ENCODE peak calls at places on chromosomes 11 and 22, in eight cellular contexts. One of them, this sample, is unnamed.

GRCh38 chr22:38327396-38327795 is 10.2 kb upstream of the CSNK1E start:
- DNase-seq in IMR-90: no peak
- DNase-seq in SW 1271: no peak
- DNase-seq in NCI-H748 treated with DMSO at 0.1 percent for 48 hours: no peak
- DNase-seq in A549: no peak
- DNase-seq in NCI-H1092 treated with DMSO at 0.1 percent for 48 hours: no peak
- DNase-seq in SJSA1: no peak
- DNase-seq in activated gamma-delta T cell treated with Interleukin-2 at 50 U/mL for 16 hours: no peak
- DNase-seq in this sample: no peak

GRCh38 chr22:50530857-50531545 is 1.2 kb upstream of the TYMP start:
- DNase-seq in IMR-90: peak; percentile 63
- DNase-seq in SW 1271: peak; percentile 33
- DNase-seq in NCI-H748 treated with DMSO at 0.1 percent for 48 hours: peak; percentile 59
- DNase-seq in A549: peak; percentile 91
- DNase-seq in NCI-H1092 treated with DMSO at 0.1 percent for 48 hours: no peak
- DNase-seq in SJSA1: peak; percentile 36
- DNase-seq in activated gamma-delta T cell treated with Interleukin-2 at 50 U/mL for 16 hours: peak; percentile 65
- DNase-seq in this sample: peak; percentile 83

GRCh38 chr22:41382098-41382578 is 396 bp downstream of the TEF start:
- DNase-seq in IMR-90: no peak
- DNase-seq in SW 1271: no peak
- DNase-seq in NCI-H748 treated with DMSO at 0.1 percent for 48 hours: peak; percentile 35
- DNase-seq in A549: peak; percentile 29
- DNase-seq in NCI-H1092 treated with DMSO at 0.1 percent for 48 hours: no peak
- DNase-seq in SJSA1: no peak
- DNase-seq in activated gamma-delta T cell treated with Interleukin-2 at 50 U/mL for 16 hours: peak; percentile 48
- DNase-seq in this sample: peak; percentile 63

GRCh38 chr11:19243601-19244000 is 2.9 kb upstream of the E2F8 start:
- DNase-seq in IMR-90: no peak
- DNase-seq in SW 1271: no peak
- DNase-seq in NCI-H748 treated with DMSO at 0.1 percent for 48 hours: no peak
- DNase-seq in A549: no peak
- DNase-seq in NCI-H1092 treated with DMSO at 0.1 percent for 48 hours: no peak
- DNase-seq in SJSA1: no peak
- DNase-seq in activated gamma-delta T cell treated with Interleukin-2 at 50 U/mL for 16 hours: no peak
- DNase-seq in this sample: no peak

GRCh38 chr11:106794058-106794457 is 224.2 kb downstream of the GUCY1A2 start:
- DNase-seq in IMR-90: no peak
- DNase-seq in SW 1271: no peak
- DNase-seq in NCI-H748 treated with DMSO at 0.1 percent for 48 hours: no peak
- DNase-seq in A549: no peak
- DNase-seq in NCI-H1092 treated with DMSO at 0.1 percent for 48 hours: no peak
- DNase-seq in SJSA1: no peak
- DNase-seq in activated gamma-delta T cell treated with Interleukin-2 at 50 U/mL for 16 hours: no peak
- DNase-seq in this sample: no peak

GRCh38 chr11:72783144-72783910 is 10.5 kb downstream of the STARD10 start:
- DNase-seq in IMR-90: no peak
- DNase-seq in SW 1271: no peak
- DNase-seq in NCI-H748 treated with DMSO at 0.1 percent for 48 hours: no peak
- DNase-seq in A549: no peak
- DNase-seq in NCI-H1092 treated with DMSO at 0.1 percent for 48 hours: no peak
- DNase-seq in SJSA1: no peak
- DNase-seq in activated gamma-delta T cell treated with Interleukin-2 at 50 U/mL for 16 hours: no peak
- DNase-seq in this sample: no peak

GRCh38 chr11:44538375-44539054 is 26.9 kb upstream of the CD82 start:
- DNase-seq in IMR-90: peak; percentile 56
- DNase-seq in SW 1271: no peak
- DNase-seq in NCI-H748 treated with DMSO at 0.1 percent for 48 hours: peak; percentile 61
- DNase-seq in A549: peak; percentile 69
- DNase-seq in NCI-H1092 treated with DMSO at 0.1 percent for 48 hours: peak; percentile 73
- DNase-seq in SJSA1: peak; percentile 79
- DNase-seq in activated gamma-delta T cell treated with Interleukin-2 at 50 U/mL for 16 hours: peak; percentile 66
- DNase-seq in this sample: peak; percentile 68

GRCh38 chr22:49400136-49400865 is 427.4 kb downstream of the BRD1 start:
- DNase-seq in IMR-90: no peak
- DNase-seq in SW 1271: no peak
- DNase-seq in NCI-H748 treated with DMSO at 0.1 percent for 48 hours: no peak
- DNase-seq in A549: no peak
- DNase-seq in NCI-H1092 treated with DMSO at 0.1 percent for 48 hours: no peak
- DNase-seq in SJSA1: no peak
- DNase-seq in activated gamma-delta T cell treated with Interleukin-2 at 50 U/mL for 16 hours: no peak
- DNase-seq in this sample: no peak

GRCh38 chr11:73530109-73530508 is 67.8 kb downstream of the FAM168A start:
- DNase-seq in IMR-90: no peak
- DNase-seq in SW 1271: no peak
- DNase-seq in NCI-H748 treated with DMSO at 0.1 percent for 48 hours: no peak
- DNase-seq in A549: peak; percentile 29
- DNase-seq in NCI-H1092 treated with DMSO at 0.1 percent for 48 hours: no peak
- DNase-seq in SJSA1: no peak
- DNase-seq in activated gamma-delta T cell treated with Interleukin-2 at 50 U/mL for 16 hours: no peak
- DNase-seq in this sample: no peak

GRCh38 chr11:63985812-63986155 is 454 bp upstream of the OTUB1 start:
- DNase-seq in IMR-90: no peak
- DNase-seq in SW 1271: no peak
- DNase-seq in NCI-H748 treated with DMSO at 0.1 percent for 48 hours: no peak
- DNase-seq in A549: no peak
- DNase-seq in NCI-H1092 treated with DMSO at 0.1 percent for 48 hours: no peak
- DNase-seq in SJSA1: no peak
- DNase-seq in activated gamma-delta T cell treated with Interleukin-2 at 50 U/mL for 16 hours: peak; percentile 64
- DNase-seq in this sample: peak; percentile 65

GRCh38 chr11:82906236-82906635 is 4.7 kb downstream of the DDIAS start:
- DNase-seq in IMR-90: peak; percentile 43
- DNase-seq in SW 1271: no peak
- DNase-seq in NCI-H748 treated with DMSO at 0.1 percent for 48 hours: peak; percentile 31
- DNase-seq in A549: peak; percentile 12
- DNase-seq in NCI-H1092 treated with DMSO at 0.1 percent for 48 hours: peak; percentile 32
- DNase-seq in SJSA1: peak; percentile 19
- DNase-seq in activated gamma-delta T cell treated with Interleukin-2 at 50 U/mL for 16 hours: no peak
- DNase-seq in this sample: no peak

GRCh38 chr22:47017245-47017644 is 254.8 kb downstream of the TBC1D22A start:
- DNase-seq in IMR-90: no peak
- DNase-seq in SW 1271: no peak
- DNase-seq in NCI-H748 treated with DMSO at 0.1 percent for 48 hours: no peak
- DNase-seq in A549: no peak
- DNase-seq in NCI-H1092 treated with DMSO at 0.1 percent for 48 hours: no peak
- DNase-seq in SJSA1: no peak
- DNase-seq in activated gamma-delta T cell treated with Interleukin-2 at 50 U/mL for 16 hours: no peak
- DNase-seq in this sample: no peak

GRCh38 chr11:67372993-67373915 is at the start of gene CLCF1:
- DNase-seq in IMR-90: peak; percentile 81
- DNase-seq in SW 1271: peak; percentile 58
- DNase-seq in NCI-H748 treated with DMSO at 0.1 percent for 48 hours: peak; percentile 13
- DNase-seq in A549: peak; percentile 96
- DNase-seq in NCI-H1092 treated with DMSO at 0.1 percent for 48 hours: no peak
- DNase-seq in SJSA1: no peak
- DNase-seq in activated gamma-delta T cell treated with Interleukin-2 at 50 U/mL for 16 hours: peak; percentile 88
- DNase-seq in this sample: no peak

GRCh38 chr11:44977493-44977984 is 26.9 kb upstream of the TP53I11 start:
- DNase-seq in IMR-90: peak; percentile 14
- DNase-seq in SW 1271: no peak
- DNase-seq in NCI-H748 treated with DMSO at 0.1 percent for 48 hours: no peak
- DNase-seq in A549: peak; percentile 36
- DNase-seq in NCI-H1092 treated with DMSO at 0.1 percent for 48 hours: peak; percentile 67
- DNase-seq in SJSA1: no peak
- DNase-seq in activated gamma-delta T cell treated with Interleukin-2 at 50 U/mL for 16 hours: no peak
- DNase-seq in this sample: no peak

GRCh38 chr11:102047305-102047924 is at the start of gene CFAP300:
- DNase-seq in IMR-90: peak; percentile 33
- DNase-seq in SW 1271: peak; percentile 84
- DNase-seq in NCI-H748 treated with DMSO at 0.1 percent for 48 hours: peak; percentile 72
- DNase-seq in A549: peak; percentile 85
- DNase-seq in NCI-H1092 treated with DMSO at 0.1 percent for 48 hours: peak; percentile 36
- DNase-seq in SJSA1: peak; percentile 59
- DNase-seq in activated gamma-delta T cell treated with Interleukin-2 at 50 U/mL for 16 hours: peak; percentile 6
- DNase-seq in this sample: peak; percentile 21

GRCh38 chr11:68045900-68046299 is 7.1 kb downstream of the TCIRG1 start:
- DNase-seq in IMR-90: no peak
- DNase-seq in SW 1271: no peak
- DNase-seq in NCI-H748 treated with DMSO at 0.1 percent for 48 hours: no peak
- DNase-seq in A549: no peak
- DNase-seq in NCI-H1092 treated with DMSO at 0.1 percent for 48 hours: no peak
- DNase-seq in SJSA1: no peak
- DNase-seq in activated gamma-delta T cell treated with Interleukin-2 at 50 U/mL for 16 hours: no peak
- DNase-seq in this sample: no peak

GRCh38 chr11:110077318-110077717 is 15.9 kb upstream of the ZC3H12C start:
- DNase-seq in IMR-90: no peak
- DNase-seq in SW 1271: no peak
- DNase-seq in NCI-H748 treated with DMSO at 0.1 percent for 48 hours: no peak
- DNase-seq in A549: no peak
- DNase-seq in NCI-H1092 treated with DMSO at 0.1 percent for 48 hours: no peak
- DNase-seq in SJSA1: no peak
- DNase-seq in activated gamma-delta T cell treated with Interleukin-2 at 50 U/mL for 16 hours: no peak
- DNase-seq in this sample: no peak

GRCh38 chr11:73372371-73372993 is 3.7 kb upstream of the RELT start:
- DNase-seq in IMR-90: no peak
- DNase-seq in SW 1271: no peak
- DNase-seq in NCI-H748 treated with DMSO at 0.1 percent for 48 hours: no peak
- DNase-seq in A549: peak; percentile 48
- DNase-seq in NCI-H1092 treated with DMSO at 0.1 percent for 48 hours: no peak
- DNase-seq in SJSA1: no peak
- DNase-seq in activated gamma-delta T cell treated with Interleukin-2 at 50 U/mL for 16 hours: no peak
- DNase-seq in this sample: no peak

GRCh38 chr22:49294656-49295464 is 532.8 kb downstream of the BRD1 start:
- DNase-seq in IMR-90: no peak
- DNase-seq in SW 1271: no peak
- DNase-seq in NCI-H748 treated with DMSO at 0.1 percent for 48 hours: no peak
- DNase-seq in A549: no peak
- DNase-seq in NCI-H1092 treated with DMSO at 0.1 percent for 48 hours: no peak
- DNase-seq in SJSA1: no peak
- DNase-seq in activated gamma-delta T cell treated with Interleukin-2 at 50 U/mL for 16 hours: no peak
- DNase-seq in this sample: peak; percentile 3

GRCh38 chr22:43313497-43314474 is 29.4 kb downstream of the SCUBE1 start:
- DNase-seq in IMR-90: no peak
- DNase-seq in SW 1271: no peak
- DNase-seq in NCI-H748 treated with DMSO at 0.1 percent for 48 hours: no peak
- DNase-seq in A549: no peak
- DNase-seq in NCI-H1092 treated with DMSO at 0.1 percent for 48 hours: no peak
- DNase-seq in SJSA1: no peak
- DNase-seq in activated gamma-delta T cell treated with Interleukin-2 at 50 U/mL for 16 hours: no peak
- DNase-seq in this sample: no peak

GRCh38 chr11:67002297-67002913 is 20.5 kb upstream of the SYT12 start:
- DNase-seq in IMR-90: no peak
- DNase-seq in SW 1271: no peak
- DNase-seq in NCI-H748 treated with DMSO at 0.1 percent for 48 hours: peak; percentile 5
- DNase-seq in A549: no peak
- DNase-seq in NCI-H1092 treated with DMSO at 0.1 percent for 48 hours: peak; percentile 21
- DNase-seq in SJSA1: no peak
- DNase-seq in activated gamma-delta T cell treated with Interleukin-2 at 50 U/mL for 16 hours: no peak
- DNase-seq in this sample: no peak

GRCh38 chr22:39707816-39708215 is 137.3 kb downstream of the CACNA1I start:
- DNase-seq in IMR-90: no peak
- DNase-seq in SW 1271: no peak
- DNase-seq in NCI-H748 treated with DMSO at 0.1 percent for 48 hours: no peak
- DNase-seq in A549: no peak
- DNase-seq in NCI-H1092 treated with DMSO at 0.1 percent for 48 hours: no peak
- DNase-seq in SJSA1: no peak
- DNase-seq in activated gamma-delta T cell treated with Interleukin-2 at 50 U/mL for 16 hours: no peak
- DNase-seq in this sample: no peak

GRCh38 chr11:61897387-61898246 is 6.3 kb upstream of the FADS3 start:
- DNase-seq in IMR-90: peak; percentile 53
- DNase-seq in SW 1271: no peak
- DNase-seq in NCI-H748 treated with DMSO at 0.1 percent for 48 hours: peak; percentile 39
- DNase-seq in A549: peak; percentile 72
- DNase-seq in NCI-H1092 treated with DMSO at 0.1 percent for 48 hours: peak; percentile 65
- DNase-seq in SJSA1: peak; percentile 71
- DNase-seq in activated gamma-delta T cell treated with Interleukin-2 at 50 U/mL for 16 hours: peak; percentile 68
- DNase-seq in this sample: peak; percentile 64

GRCh38 chr11:63805844-63806415 is 7.3 kb upstream of the SPINDOC start:
- DNase-seq in IMR-90: no peak
- DNase-seq in SW 1271: no peak
- DNase-seq in NCI-H748 treated with DMSO at 0.1 percent for 48 hours: no peak
- DNase-seq in A549: no peak
- DNase-seq in NCI-H1092 treated with DMSO at 0.1 percent for 48 hours: no peak
- DNase-seq in SJSA1: no peak
- DNase-seq in activated gamma-delta T cell treated with Interleukin-2 at 50 U/mL for 16 hours: no peak
- DNase-seq in this sample: no peak

GRCh38 chr11:2698386-2699184 is 1.2 kb downstream of the KCNQ1OT1 start:
- DNase-seq in IMR-90: no peak
- DNase-seq in SW 1271: no peak
- DNase-seq in NCI-H748 treated with DMSO at 0.1 percent for 48 hours: no peak
- DNase-seq in A549: no peak
- DNase-seq in NCI-H1092 treated with DMSO at 0.1 percent for 48 hours: no peak
- DNase-seq in SJSA1: peak; percentile 18
- DNase-seq in activated gamma-delta T cell treated with Interleukin-2 at 50 U/mL for 16 hours: no peak
- DNase-seq in this sample: no peak

GRCh38 chr22:43176090-43176489 is 10.8 kb downstream of the TTLL12 start:
- DNase-seq in IMR-90: no peak
- DNase-seq in SW 1271: no peak
- DNase-seq in NCI-H748 treated with DMSO at 0.1 percent for 48 hours: no peak
- DNase-seq in A549: no peak
- DNase-seq in NCI-H1092 treated with DMSO at 0.1 percent for 48 hours: no peak
- DNase-seq in SJSA1: no peak
- DNase-seq in activated gamma-delta T cell treated with Interleukin-2 at 50 U/mL for 16 hours: no peak
- DNase-seq in this sample: no peak

GRCh38 chr11:119460582-119460981 is 37.6 kb upstream of the THY1 start:
- DNase-seq in IMR-90: peak; percentile 97
- DNase-seq in SW 1271: no peak
- DNase-seq in NCI-H748 treated with DMSO at 0.1 percent for 48 hours: no peak
- DNase-seq in A549: no peak
- DNase-seq in NCI-H1092 treated with DMSO at 0.1 percent for 48 hours: no peak
- DNase-seq in SJSA1: peak; percentile 44
- DNase-seq in activated gamma-delta T cell treated with Interleukin-2 at 50 U/mL for 16 hours: no peak
- DNase-seq in this sample: no peak

GRCh38 chr11:88300888-88301477 is 36.6 kb downstream of the CTSC start:
- DNase-seq in IMR-90: no peak
- DNase-seq in SW 1271: no peak
- DNase-seq in NCI-H748 treated with DMSO at 0.1 percent for 48 hours: no peak
- DNase-seq in A549: no peak
- DNase-seq in NCI-H1092 treated with DMSO at 0.1 percent for 48 hours: no peak
- DNase-seq in SJSA1: no peak
- DNase-seq in activated gamma-delta T cell treated with Interleukin-2 at 50 U/mL for 16 hours: no peak
- DNase-seq in this sample: no peak

This sample was measured in activated T-helper 2 cell treated with anti-CD3 and anti-CD28 coated beads, Interferon-gamma antibody, Interleukin-2, Interleukin-4, amounts not matched to agents 10 μg/mL and 5 μg/mL and 100 μg/mL, durations not matched to agents 14 hours and 24 hours and 36 hours.